ENCODE peak calls at places on chromosomes 16 and 17, in six cellular contexts. G, W, Y, H, V and F are unnamed samples.

GRCh38 chr17:73394523-73395450 is 83.0 kb upstream of the CDC42EP4 start:
- DNase-seq in H (no peak), W (no peak), V (no peak), G (no peak), Y (no peak), F (no peak)

GRCh38 chr16:27748868-27749546 is 199.1 kb downstream of the KATNIP start:
- DNase-seq in Y (peak), V (peak), H (peak), G (peak), W (peak), F (peak)

GRCh38 chr17:73667184-73667959 is 23.1 kb upstream of the SDK2 start:
- DNase-seq in W (no peak), H (no peak), G (no peak), Y (no peak), V (no peak), F (no peak)

GRCh38 chr17:67569873-67570272 is 147.9 kb upstream of the NOL11 start:
- DNase-seq in H (no peak), Y (peak), G (no peak), V (no peak), W (no peak), F (no peak)

GRCh38 chr17:55292094-55292493 is 27.3 kb downstream of the HLF start:
- DNase-seq in Y (no peak), W (no peak), G (no peak), V (no peak), H (no peak), F (no peak)

GRCh38 chr17:42653179-42654124 is 5.6 kb upstream of the TUBG2 start:
- DNase-seq in V (no peak), G (no peak), Y (no peak), W (no peak), H (peak), F (no peak)

GRCh38 chr16:11621920-11622651 is 35.4 kb upstream of the LITAF start:
- DNase-seq in G (peak), V (no peak), W (no peak), Y (no peak), H (no peak), F (no peak)

GRCh38 chr17:82866521-82867214 is 26.8 kb upstream of the ZNF750 start:
- DNase-seq in V (no peak), Y (no peak), G (no peak), W (no peak), H (no peak), F (no peak)

GRCh38 chr17:49494937-49495841 is at the start of gene NGFR:
- DNase-seq in V (no peak), H (peak), G (peak), Y (no peak), W (no peak), F (peak)

GRCh38 chr17:72334205-72334604 is 213.4 kb downstream of the SOX9 start:
- DNase-seq in V (no peak), G (no peak), H (no peak), W (no peak), Y (no peak), F (no peak)

GRCh38 chr17:6660765-6661463 is 9.4 kb downstream of the C17orf100 start:
- DNase-seq in W (no peak), H (no peak), Y (peak), V (no peak), G (no peak), F (no peak)

GRCh38 chr16:10373556-10373955 is 12.3 kb upstream of the ATF7IP2 start:
- DNase-seq in H (no peak), Y (no peak), G (no peak), W (no peak), V (no peak), F (no peak)

GRCh38 chr16:85903576-85903975 is 4.6 kb downstream of the IRF8 start:
- DNase-seq in Y (peak), H (no peak), W (no peak), V (no peak), G (no peak), F (no peak)

GRCh38 chr17:58312021-58312630 is 16.5 kb downstream of the TSPOAP1 start:
- DNase-seq in H (no peak), V (no peak), G (no peak), W (no peak), Y (no peak), F (peak)

GRCh38 chr17:28950752-28951427 is 428 bp downstream of the PHF12 start:
- DNase-seq in H (no peak), G (no peak), W (no peak), V (no peak), Y (no peak), F (no peak)

GRCh38 chr17:55609737-55610201 is 98.5 kb upstream of the SMIM36 start:
- DNase-seq in W (no peak), H (no peak), G (no peak), V (no peak), Y (no peak), F (no peak)

GRCh38 chr16:3589441-3589921 is 12.3 kb upstream of the NLRC3 start:
- DNase-seq in G (no peak), Y (no peak), W (no peak), V (no peak), H (peak), F (no peak)

GRCh38 chr17:57900991-57901743 is 51.3 kb upstream of the MRPS23 start:
- DNase-seq in W (no peak), H (no peak), G (no peak), V (no peak), Y (no peak), F (no peak)

GRCh38 chr17:10226930-10227695 is 28.7 kb upstream of the GAS7 start:
- DNase-seq in H (peak), Y (no peak), W (peak), V (peak), G (peak), F (peak)

GRCh38 chr17:43905985-43906852 is 1.1 kb downstream of the MPP2 start:
- DNase-seq in Y (no peak), G (no peak), V (no peak), W (peak), H (peak), F (no peak)

GRCh38 chr17:61587807-61588660 is 3.0 kb downstream of the NACA2 start:
- DNase-seq in G (no peak), Y (no peak), V (no peak), W (no peak), H (no peak), F (no peak)
- TF ChIP-seq TAF1 in G (no peak), Y (no peak), V (no peak), W (no peak), H (no peak), F (no peak)

GRCh38 chr17:45584092-45585036 is 93.8 kb upstream of the PLEKHM1 start:
- DNase-seq in Y (no peak), H (peak), V (no peak), W (peak), G (peak), F (peak)
- TF ChIP-seq POLR2AphosphoS5 in Y (peak), H (no peak), V (peak), W (no peak), G (peak), F (peak)

DNA sequence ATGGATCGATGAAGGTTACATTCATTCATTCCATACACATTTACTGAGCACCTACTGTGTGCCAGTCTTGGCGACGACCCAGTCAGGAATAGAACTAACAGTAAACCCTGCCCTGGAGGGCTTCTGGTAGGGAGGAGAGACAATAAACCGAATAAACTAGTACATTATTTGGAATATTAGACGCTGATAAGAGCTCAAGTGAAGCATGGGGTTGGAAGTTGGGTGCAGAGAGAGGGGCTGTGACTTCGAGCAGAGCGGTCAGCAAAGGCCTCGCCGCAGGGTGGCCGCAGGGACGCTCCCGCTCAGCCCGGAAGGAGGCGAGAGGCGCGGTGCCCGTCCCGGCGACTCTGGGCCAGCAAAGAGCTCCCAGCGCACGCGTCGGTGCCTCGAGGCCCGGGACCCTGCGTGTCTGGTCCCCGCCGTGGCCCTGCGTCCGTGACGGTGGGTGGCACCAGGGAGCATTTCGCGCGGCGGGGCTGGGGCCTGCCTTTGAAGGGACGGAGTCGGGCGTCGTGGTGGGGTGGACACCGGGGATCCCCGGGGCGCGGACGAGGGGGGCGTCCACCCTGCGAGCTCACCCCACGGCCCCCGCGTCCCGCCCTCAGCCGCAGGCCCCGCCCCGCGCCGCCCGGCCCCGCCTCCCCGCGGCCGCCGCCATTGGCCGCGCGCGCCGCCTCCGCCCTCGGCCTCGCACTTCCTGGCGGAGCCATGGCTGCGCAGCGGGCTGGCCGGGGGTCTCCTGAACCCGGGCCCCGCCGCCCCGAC is at the start of gene KLHL36:
- DNase-seq in H (peak), W (no peak), V (no peak), G (peak), Y (no peak), F (peak)
- TF ChIP-seq POLR2A in H (peak), W (peak), V (no peak), G (no peak), Y (peak), F (no peak)

DNA sequence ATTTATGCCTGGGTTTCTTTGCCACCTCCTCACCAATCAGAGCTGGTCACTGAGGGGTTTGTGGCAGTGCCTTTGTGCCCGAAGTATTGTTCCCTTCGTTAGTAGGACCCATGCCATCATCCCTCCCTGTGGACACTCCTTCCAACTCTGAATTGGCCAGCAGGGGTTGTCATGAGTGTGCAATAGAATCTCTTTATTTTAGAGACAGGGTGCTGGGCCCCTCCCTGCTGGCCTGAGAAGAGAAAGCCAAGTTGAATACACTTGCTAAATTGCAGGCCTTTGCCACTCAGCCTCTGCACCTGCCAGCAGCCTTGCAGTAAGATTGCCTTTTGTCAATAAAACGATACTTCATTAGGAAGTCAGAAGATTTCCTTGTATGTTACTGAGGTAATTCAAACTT is 40.7 kb upstream of the SLC12A3 start:
- DNase-seq in H (no peak), V (no peak), W (peak), Y (no peak), G (no peak), F (no peak)
- TF ChIP-seq TAF1 in H (no peak), V (no peak), W (no peak), Y (no peak), G (no peak), F (no peak)

GRCh38 chr17:75105269-75106080 is 4.3 kb upstream of the ARMC7 start:
- DNase-seq in G (peak), Y (no peak), V (no peak), H (peak), W (peak), F (peak)
- TF ChIP-seq POLR2AphosphoS5 in G (no peak), Y (no peak), V (no peak), H (no peak), W (no peak), F (no peak)

DNA sequence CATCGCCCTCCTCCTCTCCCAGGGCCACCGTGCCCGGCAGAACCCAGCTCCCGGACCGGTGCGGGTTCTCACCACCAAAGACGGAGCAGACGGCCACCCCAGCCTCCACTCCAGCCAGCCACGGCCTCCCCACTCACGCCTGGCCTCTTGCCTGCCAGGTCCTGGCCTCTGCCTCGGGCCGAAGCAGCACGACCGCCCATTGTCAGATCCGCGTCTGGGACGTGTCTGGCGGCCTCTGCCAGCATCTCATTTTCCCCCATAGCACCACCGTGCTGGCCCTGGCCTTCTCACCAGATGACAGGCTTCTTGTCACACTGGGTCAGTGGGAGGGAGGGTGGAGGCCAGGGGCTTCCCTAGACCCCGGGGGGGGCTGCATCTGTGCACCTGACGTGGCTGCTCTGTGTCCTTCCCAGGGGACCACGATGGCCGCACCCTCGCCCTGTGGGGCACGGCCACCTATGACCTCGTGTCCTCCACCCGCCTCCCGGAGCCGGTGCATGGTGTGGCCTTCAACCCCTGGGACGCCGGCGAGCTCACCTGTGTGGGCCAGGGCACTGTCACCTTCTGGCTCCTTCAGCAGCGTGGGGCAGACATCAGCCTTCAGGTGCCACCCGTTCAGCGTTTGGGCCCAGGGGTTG is 6.6 kb upstream of the RHOT2 start:
- DNase-seq in Y (no peak), W (no peak), V (no peak), G (no peak), H (no peak), F (no peak)
- TF ChIP-seq POLR2A in Y (no peak), W (no peak), V (no peak), G (no peak), H (peak), F (no peak)

GRCh38 chr17:51617876-51618455 is 357.6 kb downstream of the UTP18 start:
- DNase-seq in V (no peak), H (no peak), G (no peak), W (no peak), Y (no peak), F (no peak)
- TF ChIP-seq TAF1 in V (no peak), H (no peak), G (no peak), W (no peak), Y (no peak), F (no peak)

GRCh38 chr17:858941-859452 is 76.8 kb downstream of the MRM3 start:
- DNase-seq in V (no peak), W (no peak), G (no peak), H (no peak), Y (no peak), F (no peak)
- TF ChIP-seq POLR2AphosphoS5 in V (no peak), W (no peak), G (no peak), H (no peak), Y (no peak), F (no peak)

DNA sequence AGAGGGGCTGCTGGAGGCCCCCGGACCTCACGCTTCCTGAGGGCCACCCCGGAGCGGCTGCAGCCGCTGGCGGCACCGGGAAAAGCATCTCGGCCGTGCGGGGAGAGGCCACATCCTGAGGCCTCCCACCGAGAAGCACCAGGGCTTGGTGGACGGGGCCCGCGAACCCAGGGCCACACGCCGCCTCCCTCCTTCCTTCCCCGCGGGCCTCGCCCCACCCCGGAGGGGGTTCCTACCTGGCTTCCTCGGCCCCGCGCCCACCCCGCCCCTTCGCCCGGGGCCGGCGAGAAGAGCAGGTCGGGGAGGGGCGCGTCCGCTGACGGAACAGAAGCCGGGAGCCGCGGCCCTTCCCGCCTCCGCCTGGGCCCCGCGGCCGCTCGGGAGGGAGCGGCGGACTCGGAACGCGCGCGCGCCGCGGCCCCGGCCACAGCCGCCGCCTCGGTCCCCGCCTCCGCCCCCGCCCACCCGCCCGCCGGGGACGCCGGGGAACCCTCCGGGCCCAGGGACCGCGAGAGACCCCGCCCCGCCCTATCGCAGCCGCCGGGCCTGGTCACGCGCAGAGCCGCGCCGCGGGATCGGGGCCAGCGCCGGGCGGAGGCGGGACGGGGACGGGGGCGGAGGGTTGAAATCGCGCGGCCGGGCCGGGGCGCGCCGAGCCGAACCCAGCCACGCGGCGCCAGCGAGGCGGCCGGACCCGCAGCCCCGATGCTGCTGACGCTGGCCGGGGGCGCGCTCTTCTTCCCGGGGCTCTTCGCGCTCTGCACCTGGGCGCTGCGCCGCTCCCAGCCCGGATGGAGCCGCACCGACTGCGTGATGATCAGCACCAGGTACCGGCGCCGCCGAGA is at the start of gene TLCD3A:
- DNase-seq in H (peak), G (peak), Y (no peak), V (no peak), W (no peak), F (peak)
- TF ChIP-seq POLR2A in H (no peak), G (no peak), Y (peak), V (peak), W (peak), F (no peak)